ENCODE peak calls at places on chromosomes 7 and 10, in four cellular contexts. D, V, Z and H are unnamed samples.

GRCh38 chr7:33195264-33195663 is 65.9 kb downstream of the BBS9 start:
- DNase-seq in D (no peak), V (peak; percentile 43), Z (no peak), H (no peak)

GRCh38 chr7:2066251-2066919 is 166.4 kb downstream of the MAD1L1 start:
- DNase-seq in D (no peak), V (no peak), Z (peak; percentile 48), H (peak; percentile 51)

GRCh38 chr10:91127341-91128082 is 93.0 kb upstream of the PCGF5 start:
- DNase-seq in D (no peak), V (no peak), Z (no peak), H (no peak)

GRCh38 chr7:151195616-151196450 is 8.8 kb upstream of the ASB10 start:
- DNase-seq in D (no peak), V (no peak), Z (no peak), H (no peak)

GRCh38 chr10:20185116-20185515 is 368.9 kb downstream of the PLXDC2 start:
- DNase-seq in D (no peak), V (no peak), Z (no peak), H (no peak)

GRCh38 chr10:57638411-57638810 is 629.3 kb downstream of the IPMK start:
- DNase-seq in D (no peak), V (no peak), Z (no peak), H (no peak)

GRCh38 chr7:68691261-68692216 is 906.7 kb upstream of the AUTS2 start:
- DNase-seq in D (no peak), V (no peak), Z (no peak), H (no peak)

GRCh38 chr10:81428456-81429134 is 446.4 kb upstream of the NRG3 start:
- DNase-seq in D (no peak), V (no peak), Z (no peak), H (no peak)

GRCh38 chr7:154394804-154395203 is 342.6 kb downstream of the DPP6 start:
- DNase-seq in D (no peak), V (no peak), Z (no peak), H (no peak)

GRCh38 chr7:110522751-110523200 is 568.2 kb upstream of the LRRN3 start:
- DNase-seq in D (no peak), V (peak; percentile 5), Z (no peak), H (no peak)

GRCh38 chr7:30612658-30613265 is 18.1 kb downstream of the GARS1 start:
- DNase-seq in D (no peak), V (peak; percentile 53), Z (no peak), H (no peak)

GRCh38 chr10:77936697-77937567 is 10.4 kb upstream of the DLG5 start:
- DNase-seq in D (no peak), V (no peak), Z (no peak), H (no peak)

GRCh38 chr10:114234132-114234531 is 4.9 kb upstream of the VWA2 start:
- DNase-seq in D (no peak), V (no peak), Z (no peak), H (no peak)

DNA sequence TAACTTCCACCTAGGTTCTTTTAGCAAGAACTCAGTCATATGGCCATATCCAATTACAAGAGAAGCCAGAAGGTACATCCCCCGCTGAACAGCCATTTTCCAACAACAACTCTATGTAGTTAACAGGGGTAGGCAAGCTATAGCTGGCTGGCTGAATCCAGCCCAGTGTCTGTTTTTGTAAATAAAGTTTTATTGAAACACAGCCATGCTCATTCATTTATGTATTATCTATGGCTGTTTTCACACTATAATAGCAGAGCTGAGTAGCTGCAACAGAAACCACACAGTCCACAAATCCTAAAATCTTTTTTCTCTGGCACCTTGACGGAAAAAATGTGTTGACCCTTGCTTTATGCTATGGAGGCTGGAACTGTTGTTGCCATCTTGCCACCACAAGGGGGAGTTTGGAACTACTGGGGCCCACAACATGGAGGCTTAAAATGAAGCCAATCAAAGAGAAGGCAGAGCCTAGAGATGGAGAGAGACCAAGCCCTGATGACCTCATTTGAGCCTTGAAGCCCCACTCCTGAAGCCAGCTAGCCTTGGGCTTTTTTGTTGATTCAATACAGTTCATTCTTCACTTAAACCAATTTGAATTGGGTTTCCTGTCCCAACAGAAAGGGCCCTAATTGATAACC is 33.3 kb upstream of the XPNPEP1 start:
- DNase-seq in D (peak; percentile 15), V (peak; percentile 64), Z (peak; percentile 13), H (peak; percentile 41)
- TF ChIP-seq CTCF in D (peak; percentile 66), V (peak; percentile 23), Z (peak; percentile 31), H (peak; percentile 86)

GRCh38 chr7:86913709-86914108 is 145.7 kb downstream of the ELAPOR2 start:
- DNase-seq in D (no peak), V (no peak), Z (no peak), H (no peak)

GRCh38 chr7:86916277-86916825 is 143.1 kb downstream of the ELAPOR2 start:
- DNase-seq in D (no peak), V (no peak), Z (no peak), H (no peak)

GRCh38 chr7:86914468-86915054 is 144.9 kb downstream of the ELAPOR2 start:
- DNase-seq in D (no peak), V (peak; percentile 8), Z (no peak), H (no peak)

GRCh38 chr7:86908948-86909347 is 150.5 kb downstream of the ELAPOR2 start:
- DNase-seq in D (no peak), V (no peak), Z (no peak), H (no peak)

DNA sequence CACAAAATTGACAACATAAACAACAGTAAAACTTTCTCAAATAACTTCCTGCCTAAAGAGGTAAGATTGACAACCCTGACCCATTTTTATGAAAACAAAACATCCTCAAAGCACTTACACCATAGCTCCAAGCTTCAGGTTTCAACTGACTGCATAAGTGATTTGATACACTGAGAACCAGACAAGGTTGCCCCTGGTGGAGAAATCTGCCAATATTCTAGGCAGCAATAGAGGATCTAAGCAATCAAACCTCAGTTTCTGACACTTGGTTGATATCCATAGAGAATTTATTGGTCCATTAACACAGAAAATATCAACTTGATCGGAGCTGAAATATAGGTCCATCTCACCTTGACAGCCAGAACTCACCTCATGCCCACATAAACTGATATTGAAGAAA is 147.8 kb downstream of the ELAPOR2 start:
- DNase-seq in D (no peak), V (no peak), Z (no peak), H (no peak)
- TF ChIP-seq CTCF in D (peak; percentile 42), V (no peak), Z (no peak), H (peak; percentile 35)

DNA sequence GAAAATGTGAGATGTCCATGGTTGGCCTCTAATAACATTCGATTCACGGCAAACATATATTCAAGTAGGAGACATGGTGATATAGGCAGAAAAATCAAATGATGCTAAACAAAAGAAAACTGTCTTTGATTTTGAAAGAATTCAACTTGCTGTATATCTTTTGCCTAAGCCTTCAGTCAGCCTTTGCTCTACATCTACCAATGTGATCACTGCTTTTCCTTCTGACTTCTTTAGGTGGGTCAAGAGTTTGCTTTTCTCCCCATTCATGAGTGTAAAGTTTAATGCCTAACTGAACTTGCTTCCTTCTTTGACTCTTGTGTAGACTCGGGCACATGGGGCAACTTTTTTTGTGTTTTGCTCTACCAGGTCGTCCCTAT is 417 bp upstream of the HIF1AN start:
- DNase-seq in D (no peak), V (no peak), Z (no peak), H (no peak)
- TF ChIP-seq CTCF in D (no peak), V (no peak), Z (no peak), H (no peak)

GRCh38 chr7:156650042-156650441 is 9.5 kb downstream of the RNF32 start:
- DNase-seq in D (no peak), V (peak; percentile 23), Z (no peak), H (peak; percentile 36)
- TF ChIP-seq CTCF in D (peak; percentile 24), V (peak; percentile 19), Z (no peak), H (no peak)

GRCh38 chr10:73946253-73947145 is 35.6 kb downstream of the PLAU start:
- DNase-seq in D (no peak), V (no peak), Z (no peak), H (no peak)
- TF ChIP-seq CTCF in D (no peak), V (peak; percentile 11), Z (no peak), H (no peak)

GRCh38 chr7:104341545-104341944 is 13.1 kb downstream of the LHFPL3 start:
- DNase-seq in D (no peak), V (no peak), Z (no peak), H (peak; percentile 64)
- TF ChIP-seq CTCF in D (no peak), V (no peak), Z (no peak), H (no peak)

GRCh38 chr10:128324058-128324457 is 197.8 kb upstream of the MKI67 start:
- DNase-seq in D (peak; percentile 45), V (no peak), Z (no peak), H (peak; percentile 59)
- TF ChIP-seq CTCF in D (peak; percentile 33), V (no peak), Z (no peak), H (no peak)

DNA sequence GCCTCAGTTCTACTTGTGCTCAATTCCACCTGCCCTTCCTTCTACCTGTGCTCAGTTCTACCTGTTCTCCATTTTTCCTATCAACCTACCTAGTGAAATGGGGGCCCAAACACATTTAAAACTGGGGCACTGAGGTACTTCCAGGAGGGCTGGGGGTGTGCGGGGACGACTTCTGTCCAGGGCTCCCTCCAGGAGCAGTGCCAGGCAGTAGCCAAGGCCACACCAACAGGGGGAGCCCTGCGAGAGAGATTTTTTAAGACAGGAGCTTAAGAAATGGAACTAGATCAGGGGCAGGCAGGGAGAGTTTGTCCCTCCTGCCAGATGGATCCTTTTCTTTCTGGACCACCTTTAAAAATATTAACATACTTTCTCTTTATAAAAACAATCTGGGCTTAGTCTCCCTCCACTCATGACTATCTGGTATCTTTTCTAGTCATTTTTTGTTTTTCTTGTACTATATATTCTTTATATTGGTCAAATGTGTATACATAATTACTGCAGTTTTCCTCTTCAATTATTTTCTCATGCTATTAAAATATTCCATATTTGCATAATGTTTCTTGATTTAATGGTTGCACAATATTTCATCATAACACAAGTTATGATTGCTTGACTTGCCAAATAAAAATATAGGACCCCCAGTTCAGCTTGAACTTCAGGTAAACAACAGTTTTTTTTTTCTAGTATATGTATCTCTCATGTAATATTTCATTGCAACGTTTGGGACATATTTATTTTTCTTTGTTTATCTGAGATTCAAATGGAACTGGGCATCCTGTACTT is 47.3 kb upstream of the INSYN2A start:
- DNase-seq in D (peak; percentile 58), V (peak; percentile 51), Z (peak; percentile 19), H (peak; percentile 78)
- TF ChIP-seq CTCF in D (peak; percentile 67), V (peak; percentile 21), Z (no peak), H (peak; percentile 68)